ENCODE peak calls at places on chromosomes 5 and 9, in ten cellular contexts. One of them, this sample, is unnamed. For H3K9me3, the result is how much of the 10 kb centered on the place peaks cover.

GRCh38 chr9:20271723-20272122 is 350.6 kb downstream of the MLLT3 start:
- DNase-seq in colonic mucosa: no peak
- DNase-seq in mucosa of descending colon: no peak
- DNase-seq in IMR-90: no peak
- DNase-seq in PC-3: no peak
- DNase-seq in lower lobe of right lung: no peak
- DNase-seq in ovary: no peak
- DNase-seq in pancreas: no peak
- DNase-seq in transverse colon: no peak
- DNase-seq in RWPE2: no peak
- DNase-seq in this sample: no peak

GRCh38 chr5:18967637-18968036 is 1020.4 kb downstream of the CDH18 start:
- DNase-seq in colonic mucosa: no peak
- DNase-seq in mucosa of descending colon: no peak
- DNase-seq in IMR-90: no peak
- DNase-seq in PC-3: peak
- DNase-seq in lower lobe of right lung: no peak
- DNase-seq in ovary: no peak
- DNase-seq in pancreas: no peak
- DNase-seq in transverse colon: no peak
- DNase-seq in RWPE2: no peak
- DNase-seq in this sample: no peak

GRCh38 chr9:131174681-131175239 is 49.4 kb downstream of the NUP214 start:
- DNase-seq in colonic mucosa: no peak
- DNase-seq in mucosa of descending colon: no peak
- DNase-seq in IMR-90: no peak
- DNase-seq in PC-3: no peak
- DNase-seq in lower lobe of right lung: no peak
- DNase-seq in ovary: no peak
- DNase-seq in pancreas: no peak
- DNase-seq in transverse colon: no peak
- DNase-seq in RWPE2: no peak
- DNase-seq in this sample: no peak

GRCh38 chr9:37951671-37952579 is 48.0 kb upstream of the SLC25A51 start:
- DNase-seq in colonic mucosa: no peak
- DNase-seq in mucosa of descending colon: no peak
- DNase-seq in IMR-90: no peak
- DNase-seq in PC-3: no peak
- DNase-seq in lower lobe of right lung: peak
- DNase-seq in ovary: no peak
- DNase-seq in pancreas: no peak
- DNase-seq in transverse colon: no peak
- DNase-seq in RWPE2: no peak
- DNase-seq in this sample: no peak

GRCh38 chr5:144198386-144198785 is 27.7 kb downstream of the KCTD16 start:
- DNase-seq in colonic mucosa: no peak
- DNase-seq in mucosa of descending colon: no peak
- DNase-seq in IMR-90: peak
- DNase-seq in PC-3: peak
- DNase-seq in lower lobe of right lung: no peak
- DNase-seq in ovary: no peak
- DNase-seq in pancreas: no peak
- DNase-seq in transverse colon: no peak
- DNase-seq in RWPE2: no peak
- DNase-seq in this sample: no peak

GRCh38 chr5:177113566-177114424 is 19.8 kb upstream of the NSD1 start:
- DNase-seq in colonic mucosa: peak
- DNase-seq in mucosa of descending colon: peak
- DNase-seq in IMR-90: peak
- DNase-seq in PC-3: peak
- DNase-seq in lower lobe of right lung: peak
- DNase-seq in ovary: peak
- DNase-seq in pancreas: peak
- DNase-seq in transverse colon: peak
- DNase-seq in RWPE2: no peak
- DNase-seq in this sample: peak

GRCh38 chr5:56670916-56671315 is 144.4 kb upstream of the MAP3K1 start:
- DNase-seq in colonic mucosa: no peak
- DNase-seq in mucosa of descending colon: no peak
- DNase-seq in IMR-90: peak
- DNase-seq in PC-3: peak
- DNase-seq in lower lobe of right lung: no peak
- DNase-seq in ovary: no peak
- DNase-seq in pancreas: no peak
- DNase-seq in transverse colon: no peak
- DNase-seq in RWPE2: no peak
- DNase-seq in this sample: no peak

GRCh38 chr5:116576043-116576713 is 1.6 kb upstream of the SEMA6A start:
- DNase-seq in colonic mucosa: peak
- DNase-seq in mucosa of descending colon: peak
- DNase-seq in IMR-90: peak
- DNase-seq in PC-3: peak
- DNase-seq in lower lobe of right lung: peak
- DNase-seq in ovary: peak
- DNase-seq in pancreas: peak
- DNase-seq in transverse colon: peak
- DNase-seq in RWPE2: no peak
- DNase-seq in this sample: no peak

GRCh38 chr9:129007035-129007765 is 20.9 kb downstream of the SH3GLB2 start:
- DNase-seq in colonic mucosa: no peak
- DNase-seq in mucosa of descending colon: no peak
- DNase-seq in IMR-90: no peak
- DNase-seq in PC-3: no peak
- DNase-seq in lower lobe of right lung: peak
- DNase-seq in ovary: peak
- DNase-seq in pancreas: peak
- DNase-seq in transverse colon: no peak
- DNase-seq in RWPE2: no peak
- DNase-seq in this sample: no peak

GRCh38 chr5:145244788-145245187 is 590.4 kb downstream of the PRELID2 start:
- DNase-seq in colonic mucosa: no peak
- DNase-seq in mucosa of descending colon: no peak
- DNase-seq in IMR-90: peak
- DNase-seq in PC-3: peak
- DNase-seq in lower lobe of right lung: no peak
- DNase-seq in ovary: no peak
- DNase-seq in pancreas: no peak
- DNase-seq in transverse colon: no peak
- DNase-seq in RWPE2: no peak
- DNase-seq in this sample: no peak

GRCh38 chr5:16727937-16728336 is 111.1 kb upstream of the RETREG1 start:
- DNase-seq in colonic mucosa: peak
- DNase-seq in mucosa of descending colon: peak
- DNase-seq in IMR-90: no peak
- DNase-seq in PC-3: no peak
- DNase-seq in lower lobe of right lung: peak
- DNase-seq in ovary: no peak
- DNase-seq in pancreas: no peak
- DNase-seq in transverse colon: peak
- DNase-seq in RWPE2: no peak
- DNase-seq in this sample: no peak

GRCh38 chr5:52727568-52727967 is 60.1 kb upstream of the ITGA1 start:
- DNase-seq in colonic mucosa: peak
- DNase-seq in mucosa of descending colon: no peak
- DNase-seq in IMR-90: peak
- DNase-seq in PC-3: peak
- DNase-seq in lower lobe of right lung: no peak
- DNase-seq in ovary: no peak
- DNase-seq in pancreas: no peak
- DNase-seq in transverse colon: no peak
- DNase-seq in RWPE2: peak
- DNase-seq in this sample: no peak

GRCh38 chr5:154520861-154521453 is 42.9 kb upstream of the HAND1 start:
- DNase-seq in colonic mucosa: peak
- DNase-seq in mucosa of descending colon: peak
- DNase-seq in IMR-90: no peak
- DNase-seq in PC-3: peak
- DNase-seq in lower lobe of right lung: peak
- DNase-seq in ovary: no peak
- DNase-seq in pancreas: no peak
- DNase-seq in transverse colon: peak
- DNase-seq in RWPE2: no peak
- DNase-seq in this sample: no peak

GRCh38 chr9:459491-460444 is 245.1 kb downstream of the DOCK8 start:
- DNase-seq in colonic mucosa: no peak
- DNase-seq in mucosa of descending colon: no peak
- DNase-seq in IMR-90: no peak
- DNase-seq in PC-3: no peak
- DNase-seq in lower lobe of right lung: no peak
- DNase-seq in ovary: no peak
- DNase-seq in pancreas: no peak
- DNase-seq in transverse colon: no peak
- DNase-seq in RWPE2: no peak
- DNase-seq in this sample: no peak

DNA sequence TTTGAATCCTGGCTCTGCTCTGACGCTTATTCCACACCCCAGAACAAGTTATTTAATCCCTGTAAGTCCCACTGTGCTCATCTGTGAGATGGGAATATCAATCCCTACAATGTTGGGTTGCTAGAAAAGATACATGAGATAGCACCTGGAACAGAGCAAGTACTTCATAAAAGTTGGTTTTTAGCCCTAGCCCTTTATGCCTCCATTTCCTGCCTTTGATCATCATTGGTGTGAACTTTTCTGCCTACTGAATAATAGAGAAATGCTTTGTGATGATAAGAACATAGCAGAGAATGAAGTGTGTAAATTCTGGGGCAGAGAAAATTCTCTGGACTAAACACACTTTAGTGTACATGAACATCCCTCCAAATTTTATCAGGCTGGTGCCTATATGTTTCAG is 90.3 kb upstream of the RANBP6 start:
- DNase-seq in colonic mucosa: no peak
- DNase-seq in mucosa of descending colon: no peak
- DNase-seq in IMR-90: no peak
- DNase-seq in PC-3: no peak
- DNase-seq in lower lobe of right lung: no peak
- DNase-seq in ovary: no peak
- DNase-seq in pancreas: no peak
- DNase-seq in transverse colon: no peak
- DNase-seq in RWPE2: no peak
- DNase-seq in this sample: no peak
- H3K9me3 ChIP-seq in colonic mucosa: under half
- H3K9me3 ChIP-seq in mucosa of descending colon: under half
- H3K9me3 ChIP-seq in IMR-90: under half
- H3K9me3 ChIP-seq in PC-3: under half
- H3K9me3 ChIP-seq in lower lobe of right lung: under half
- H3K9me3 ChIP-seq in ovary: under half
- H3K9me3 ChIP-seq in pancreas: under half
- H3K9me3 ChIP-seq in transverse colon: under half
- H3K9me3 ChIP-seq in RWPE2: under half
- H3K9me3 ChIP-seq in this sample: under half

DNA sequence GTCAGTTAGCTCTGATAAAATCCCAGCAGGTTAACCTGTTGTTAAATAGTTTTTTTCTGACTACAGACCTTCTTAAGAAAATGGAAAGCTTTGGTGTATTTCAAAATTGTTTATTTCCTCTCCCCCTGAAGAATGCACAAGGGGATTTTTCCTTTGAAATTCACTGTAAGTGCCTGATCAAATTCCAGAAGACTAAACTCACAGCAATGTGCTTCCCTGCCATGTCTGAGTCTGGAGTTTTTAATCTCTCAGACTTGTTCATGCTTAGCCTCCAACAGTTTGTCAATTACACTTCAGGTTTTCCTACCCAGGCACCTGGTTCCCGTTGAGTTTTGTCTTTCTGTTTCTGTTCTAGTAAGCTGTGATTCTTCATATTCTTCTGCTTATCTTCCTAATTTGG is 961.6 kb upstream of the CDH18 start:
- DNase-seq in colonic mucosa: no peak
- DNase-seq in mucosa of descending colon: no peak
- DNase-seq in IMR-90: no peak
- DNase-seq in PC-3: no peak
- DNase-seq in lower lobe of right lung: no peak
- DNase-seq in ovary: no peak
- DNase-seq in pancreas: no peak
- DNase-seq in transverse colon: no peak
- DNase-seq in RWPE2: no peak
- DNase-seq in this sample: no peak
- H3K9me3 ChIP-seq in colonic mucosa: under half
- H3K9me3 ChIP-seq in mucosa of descending colon: under half
- H3K9me3 ChIP-seq in IMR-90: under half
- H3K9me3 ChIP-seq in PC-3: under half
- H3K9me3 ChIP-seq in lower lobe of right lung: under half
- H3K9me3 ChIP-seq in ovary: under half
- H3K9me3 ChIP-seq in pancreas: under half
- H3K9me3 ChIP-seq in transverse colon: under half
- H3K9me3 ChIP-seq in RWPE2: under half
- H3K9me3 ChIP-seq in this sample: under half

GRCh38 chr5:2703041-2703440 is 48.4 kb downstream of the IRX2 start:
- DNase-seq in colonic mucosa: no peak
- DNase-seq in mucosa of descending colon: no peak
- DNase-seq in IMR-90: no peak
- DNase-seq in PC-3: no peak
- DNase-seq in lower lobe of right lung: no peak
- DNase-seq in ovary: no peak
- DNase-seq in pancreas: no peak
- DNase-seq in transverse colon: no peak
- DNase-seq in RWPE2: no peak
- DNase-seq in this sample: no peak
- H3K9me3 ChIP-seq in colonic mucosa: under half
- H3K9me3 ChIP-seq in mucosa of descending colon: under half
- H3K9me3 ChIP-seq in IMR-90: under half
- H3K9me3 ChIP-seq in PC-3: under half
- H3K9me3 ChIP-seq in lower lobe of right lung: under half
- H3K9me3 ChIP-seq in ovary: under half
- H3K9me3 ChIP-seq in pancreas: under half
- H3K9me3 ChIP-seq in transverse colon: under half
- H3K9me3 ChIP-seq in RWPE2: under half
- H3K9me3 ChIP-seq in this sample: under half

DNA sequence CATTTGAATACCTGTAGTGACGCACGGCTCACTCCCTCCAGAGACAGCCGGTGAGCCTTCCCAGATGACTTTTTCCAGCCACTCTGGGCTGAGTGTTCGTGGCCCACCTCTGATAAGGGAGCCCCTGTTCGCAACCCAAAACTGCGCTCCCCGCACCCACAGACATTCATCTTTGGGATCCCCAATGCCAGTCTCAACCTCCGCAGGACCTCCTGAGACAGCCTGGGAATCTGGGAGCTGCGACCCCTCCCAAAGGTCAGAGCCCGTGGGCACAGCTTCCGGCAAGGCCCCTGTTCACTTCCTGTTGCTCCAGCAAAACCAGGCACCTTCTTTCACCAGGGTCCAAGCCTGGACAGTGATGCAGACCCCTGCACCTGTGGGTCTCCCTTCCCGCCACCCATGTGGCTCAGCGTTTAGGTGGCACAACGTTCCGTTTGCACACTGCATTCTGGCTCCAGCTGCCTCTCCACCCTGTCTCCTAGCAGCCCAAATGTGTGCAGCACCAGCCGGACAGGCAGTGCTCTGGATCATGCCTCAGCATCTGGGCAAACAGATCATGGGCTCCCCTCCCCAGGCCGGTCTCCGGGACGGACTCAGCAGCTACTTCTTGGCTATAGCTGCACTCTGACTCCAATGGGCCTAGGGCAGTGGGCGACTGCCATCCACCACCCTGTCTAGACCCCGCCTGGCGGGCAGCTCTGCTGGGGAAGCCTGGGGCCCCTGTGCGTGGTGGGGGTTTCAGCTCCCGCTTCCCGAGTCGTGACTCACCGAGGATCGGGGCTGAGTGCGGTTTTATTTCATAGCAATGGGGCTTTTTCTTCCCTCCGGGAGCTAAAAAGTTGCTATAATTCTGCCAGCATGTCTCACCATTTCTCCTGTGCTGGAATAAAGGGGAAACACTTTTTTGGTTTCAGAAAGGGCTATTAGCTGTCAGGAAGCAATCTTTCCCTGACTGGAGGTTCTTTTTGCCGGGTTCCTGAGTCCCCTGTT is 156.0 kb downstream of the OLFM1 start:
- DNase-seq in colonic mucosa: no peak
- DNase-seq in mucosa of descending colon: no peak
- DNase-seq in IMR-90: no peak
- DNase-seq in PC-3: no peak
- DNase-seq in lower lobe of right lung: peak
- DNase-seq in ovary: no peak
- DNase-seq in pancreas: peak
- DNase-seq in transverse colon: no peak
- DNase-seq in RWPE2: peak
- DNase-seq in this sample: no peak
- H3K9me3 ChIP-seq in colonic mucosa: under half
- H3K9me3 ChIP-seq in mucosa of descending colon: under half
- H3K9me3 ChIP-seq in IMR-90: under half
- H3K9me3 ChIP-seq in PC-3: under half
- H3K9me3 ChIP-seq in lower lobe of right lung: under half
- H3K9me3 ChIP-seq in ovary: under half
- H3K9me3 ChIP-seq in pancreas: under half
- H3K9me3 ChIP-seq in transverse colon: under half
- H3K9me3 ChIP-seq in RWPE2: under half
- H3K9me3 ChIP-seq in this sample: under half

This sample was measured in T-helper 17 cell.